ENCODE peak calls at places on chromosomes 4 and X, in four cellular contexts. X is activated CD8-positive, alpha-beta T cell treated with anti-CD3 and anti-CD28 coated beads for 36 hours; E is endothelial cell; W is GM20000. K is an unnamed sample.

GRCh38 chr4:186693159-186693815 is 30.4 kb downstream of the FAT1 start:
- DNase-seq in X (no peak), E (no peak), W (no peak), K (no peak)

GRCh38 chr4:117400039-117400835 is 314.9 kb upstream of the TRAM1L1 start:
- DNase-seq in W (no peak), E (no peak), X (no peak), K (no peak)

GRCh38 chr4:8194306-8195242 is 4.5 kb upstream of the SH3TC1 start:
- DNase-seq in E (no peak), X (no peak), W (no peak), K (no peak)

GRCh38 chr4:54575919-54576318 is 81.8 kb upstream of the KIT start:
- DNase-seq in X (no peak), E (no peak), W (no peak), K (no peak)

GRCh38 chrX:9706426-9706825 is 59.2 kb downstream of the GPR143 start:
- DNase-seq in E (no peak), X (no peak), W (no peak), K (no peak)

GRCh38 chr4:174714393-174715211 is 114.4 kb downstream of the GLRA3 start:
- DNase-seq in E (peak), X (peak), W (peak), K (peak)

GRCh38 chr4:75821966-75822365 is 80.3 kb downstream of the PPEF2 start:
- DNase-seq in X (no peak), E (no peak), W (no peak), K (no peak)

GRCh38 chr4:128653514-128654420 is 155.7 kb upstream of the JADE1 start:
- DNase-seq in X (no peak), E (no peak), W (no peak), K (no peak)

GRCh38 chrX:9578083-9578779 is 113.4 kb downstream of the TBL1X start:
- DNase-seq in E (no peak), W (no peak), X (no peak), K (no peak)

GRCh38 chrX:48592971-48593370 is 4.3 kb upstream of the WDR13 start:
- DNase-seq in W (no peak), X (no peak), E (no peak), K (no peak)

GRCh38 chr4:128286474-128287158 is 997 bp downstream of the PGRMC2 start:
- DNase-seq in E (no peak), X (peak), W (peak), K (peak)

GRCh38 chr4:114964016-114964415 is 149.4 kb downstream of the NDST4 start:
- DNase-seq in X (no peak), W (no peak), E (no peak), K (no peak)

GRCh38 chrX:64642482-64642881 is 247.2 kb upstream of the MTMR8 start:
- DNase-seq in X (peak), W (no peak), E (peak), K (peak)

GRCh38 chr4:156109943-156110925 is 156.6 kb upstream of the CTSO start:
- DNase-seq in W (no peak), E (no peak), X (no peak), K (no peak)

GRCh38 chrX:391717-392691 is 5.3 kb upstream of the PPP2R3B start:
- DNase-seq in X (no peak), E (no peak), W (no peak), K (no peak)

GRCh38 chr4:95165926-95166524 is 382.7 kb downstream of the UNC5C start:
- DNase-seq in E (peak), X (peak), W (peak), K (peak)

GRCh38 chr4:60129740-60130139 is 1070.4 kb upstream of the ADGRL3 start:
- DNase-seq in E (no peak), W (no peak), X (no peak), K (no peak)

GRCh38 chrX:21412883-21413282 is 38.7 kb downstream of the CNKSR2 start:
- DNase-seq in X (no peak), E (no peak), W (no peak), K (no peak)

GRCh38 chr4:10087152-10087791 is 29.3 kb downstream of the WDR1 start:
- DNase-seq in W (no peak), X (no peak), E (no peak), K (no peak)

GRCh38 chr4:148447672-148448071 is 5.5 kb upstream of the NR3C2 start:
- DNase-seq in E (no peak), W (no peak), X (peak), K (no peak)

GRCh38 chrX:27715610-27716009 is 92.2 kb upstream of the MAGEB10 start:
- DNase-seq in W (no peak), X (no peak), E (no peak), K (no peak)

GRCh38 chr4:74098628-74098995 is 383 bp downstream of the CXCL2 start:
- DNase-seq in X (peak), W (no peak), E (no peak), K (no peak)

GRCh38 chr4:75985116-75985515 is 5.6 kb downstream of the SDAD1 start:
- DNase-seq in W (no peak), X (no peak), E (no peak), K (no peak)

GRCh38 chrX:24241822-24242648 is 71.8 kb downstream of the SUPT20HL2 start:
- DNase-seq in E (no peak), X (peak), W (peak), K (peak)

GRCh38 chr4:126213996-126214395 is 899.2 kb downstream of the FAT4 start:
- DNase-seq in W (no peak), X (no peak), E (no peak), K (no peak)

GRCh38 chr4:10342866-10343265 is 114.4 kb downstream of the ZNF518B start:
- DNase-seq in W (no peak), E (no peak), X (no peak), K (no peak)

GRCh38 chr4:124868495-124868894 is 156.0 kb upstream of the ANKRD50 start:
- DNase-seq in X (no peak), E (no peak), W (no peak), K (no peak)

GRCh38 chr4:10083331-10083769 is 33.2 kb downstream of the WDR1 start:
- DNase-seq in W (no peak), X (peak), E (no peak), K (no peak)

GRCh38 chr4:5133201-5133600 is 81.9 kb downstream of the STK32B start:
- DNase-seq in W (no peak), X (no peak), E (no peak), K (no peak)

GRCh38 chr4:186932631-186933150 is 209.0 kb upstream of the FAT1 start:
- DNase-seq in E (no peak), X (no peak), W (no peak), K (no peak)

GRCh38 chr4:41752081-41752836 is 3.7 kb upstream of the PHOX2B start:
- DNase-seq in X (no peak), E (no peak), W (no peak), K (no peak)

GRCh38 chr4:90951037-90951436 is 823.8 kb downstream of the CCSER1 start:
- DNase-seq in W (no peak), E (no peak), X (no peak), K (no peak)

GRCh38 chrX:18360867-18361266 is 6.4 kb upstream of the SCML2 start:
- DNase-seq in W (no peak), X (no peak), E (no peak), K (no peak)

GRCh38 chrX:84724576-84724975 is 222.3 kb upstream of the HDX start:
- DNase-seq in W (no peak), E (no peak), X (no peak), K (no peak)

GRCh38 chrX:104098151-104098808 is 14.0 kb upstream of the ZCCHC18 start:
- DNase-seq in X (peak), W (peak), E (peak), K (peak)

GRCh38 chr4:136156947-136157346 is 1375.3 kb downstream of the PCDH18 start:
- DNase-seq in W (no peak), E (no peak), X (no peak), K (no peak)

GRCh38 chr4:142355417-142355930 is 490.6 kb downstream of the INPP4B start:
- DNase-seq in E (no peak), W (no peak), X (no peak), K (no peak)

GRCh38 chr4:68734095-68734494 is 63.6 kb upstream of the UGT2B15 start:
- DNase-seq in X (no peak), W (no peak), E (no peak), K (no peak)

GRCh38 chr4:20532096-20532495 is 168.2 kb upstream of the PACRGL start:
- DNase-seq in E (no peak), W (no peak), X (no peak), K (no peak)

GRCh38 chr4:51906167-51906647 is 63.3 kb downstream of the DCUN1D4 start:
- DNase-seq in X (peak), E (no peak), W (peak), K (peak)

GRCh38 chr4:25367004-25367621 is 9.9 kb upstream of the ANAPC4 start:
- DNase-seq in W (peak), X (no peak), E (no peak), K (peak)
- TF ChIP-seq CTCF in W (no peak), X (peak), E (peak), K (peak)

GRCh38 chr4:158147151-158147550 is 25.7 kb downstream of the GASK1B start:
- DNase-seq in W (no peak), E (no peak), X (no peak), K (no peak)

DNA sequence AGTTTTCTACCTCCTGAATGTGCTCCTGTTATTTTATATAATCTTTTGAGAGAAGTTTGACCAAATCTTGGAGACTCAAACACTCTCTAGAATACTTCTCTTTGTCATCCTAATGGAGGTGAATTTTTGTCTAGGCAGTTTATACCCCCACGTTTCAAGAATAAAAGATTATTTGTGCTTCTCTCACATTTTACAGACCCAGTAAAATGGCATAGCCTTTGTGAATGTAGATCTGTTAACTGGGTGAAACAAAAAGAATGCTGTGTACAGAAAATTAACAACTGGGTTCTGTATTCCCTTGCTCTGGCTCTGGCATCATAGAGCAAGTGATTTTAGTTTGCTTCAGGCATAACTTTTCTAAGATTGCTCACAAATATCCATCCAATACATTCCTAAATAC is 26.1 kb downstream of the GASK1B start:
- DNase-seq in W (no peak), E (no peak), X (no peak), K (no peak)
- TF ChIP-seq CTCF in W (no peak), E (no peak), X (no peak), K (no peak)

DNA sequence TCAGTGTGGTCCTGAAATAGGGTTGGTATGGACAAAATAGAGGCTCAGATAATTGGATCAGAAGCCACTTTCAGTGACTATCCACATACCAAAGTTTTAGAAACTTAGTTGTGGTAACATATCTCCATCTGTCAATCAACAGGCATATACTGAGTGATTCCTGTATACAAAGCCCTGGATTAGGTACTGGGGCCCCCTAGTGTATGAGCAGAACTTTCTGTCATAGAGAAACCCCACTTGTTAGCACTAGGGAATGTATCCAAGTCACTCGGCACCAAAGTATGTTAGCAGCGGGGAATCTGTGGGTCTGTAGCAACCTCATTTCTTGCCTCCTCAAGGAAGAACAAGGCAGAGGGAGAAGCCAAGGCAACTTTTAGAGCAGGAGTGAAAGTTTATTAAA is 50.7 kb downstream of the MAP7D3 start:
- DNase-seq in X (no peak), W (peak), E (no peak), K (peak)
- TF ChIP-seq CTCF in X (peak), W (no peak), E (no peak), K (peak)

GRCh38 chr4:26404597-26405323 is 83.9 kb downstream of the RBPJ start:
- DNase-seq in E (no peak), X (no peak), W (no peak), K (no peak)

GRCh38 chr4:26397086-26397485 is 76.3 kb downstream of the RBPJ start:
- DNase-seq in E (no peak), X (no peak), W (no peak), K (no peak)

GRCh38 chr4:26402458-26402857 is 81.6 kb downstream of the RBPJ start:
- DNase-seq in E (no peak), X (no peak), W (no peak), K (no peak)

DNA sequence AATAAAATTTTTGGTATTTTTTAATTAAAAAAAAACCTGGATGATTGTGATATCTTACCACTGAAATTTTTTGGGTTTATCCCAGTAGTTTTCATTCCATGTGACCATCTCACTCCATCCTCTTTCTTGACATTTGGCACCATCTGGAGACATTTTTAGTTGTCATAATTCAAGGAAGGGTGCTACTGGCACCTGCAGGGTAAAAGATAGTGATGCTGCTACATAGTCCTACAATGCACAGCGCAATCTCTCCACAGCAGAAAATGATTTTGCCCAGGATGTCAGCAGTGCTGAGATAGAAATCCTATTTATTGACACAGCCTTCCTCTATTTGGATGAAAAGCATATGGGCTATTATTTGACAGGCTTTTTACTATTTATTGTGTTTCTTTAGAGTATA is 79.3 kb downstream of the RBPJ start:
- DNase-seq in E (no peak), W (no peak), X (no peak), K (no peak)
- TF ChIP-seq CTCF in E (no peak), W (no peak), X (no peak), K (no peak)

DNA sequence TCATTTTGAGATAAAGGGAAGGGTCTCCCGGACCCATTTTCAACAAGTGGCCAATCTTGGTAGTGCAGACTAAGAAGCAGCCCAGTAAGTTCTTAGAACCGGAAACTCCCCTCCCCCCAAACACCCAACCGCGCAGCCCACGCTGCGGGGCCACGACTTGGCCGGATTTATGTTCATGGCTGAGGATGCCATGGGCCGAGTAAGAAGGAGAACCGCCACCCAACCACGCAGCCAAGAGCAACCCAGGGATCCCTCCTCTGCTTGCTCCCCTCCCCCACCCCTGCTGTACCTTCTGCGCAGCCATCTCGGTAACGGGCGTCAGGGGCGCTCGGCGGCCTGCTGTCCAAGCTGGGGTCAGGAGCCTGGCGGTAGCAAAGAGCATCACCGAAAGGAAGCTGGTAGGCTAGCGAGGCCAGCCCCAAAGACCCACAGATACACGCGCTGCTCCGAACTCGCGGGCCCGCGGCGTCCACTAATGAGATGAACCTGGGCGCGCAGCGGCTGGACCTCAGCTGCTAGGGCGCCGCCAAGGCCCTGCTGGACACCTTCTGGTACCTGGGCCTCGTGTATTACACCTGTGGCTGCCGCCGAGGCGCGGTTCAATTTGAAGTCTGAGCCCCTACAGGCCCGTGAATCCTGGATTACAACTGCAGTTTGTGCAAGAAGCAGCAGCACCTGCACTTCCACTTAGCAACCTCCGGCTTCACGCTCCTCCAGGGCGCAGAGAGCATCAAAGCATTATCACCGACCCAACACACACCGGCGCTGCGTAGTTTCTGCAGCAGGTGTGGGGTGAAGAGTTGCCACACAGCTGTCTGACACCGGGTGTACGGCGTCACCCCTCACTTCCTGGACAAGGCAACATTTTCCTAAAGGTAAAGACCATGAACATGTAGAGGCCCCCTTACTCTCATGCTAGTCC is 63.4 kb downstream of the NUDT10 start:
- DNase-seq in E (peak), W (no peak), X (peak), K (no peak)
- TF ChIP-seq CTCF in E (no peak), W (no peak), X (peak), K (peak)

GRCh38 chr4:39497909-39498723 is 29.1 kb downstream of the UGDH start:
- DNase-seq in E (no peak), W (no peak), X (no peak), K (no peak)
- TF ChIP-seq CTCF in E (no peak), W (no peak), X (no peak), K (no peak)

GRCh38 chr4:1258457-1258856 is 9.5 kb upstream of the CTBP1 start:
- DNase-seq in W (no peak), E (no peak), X (no peak), K (no peak)
- TF ChIP-seq CTCF in W (no peak), E (no peak), X (peak), K (no peak)

GRCh38 chr4:168711197-168712120 is 214.6 kb downstream of the PALLD start:
- DNase-seq in X (peak), W (no peak), E (no peak), K (no peak)

GRCh38 chr4:168713193-168713592 is 216.3 kb downstream of the PALLD start:
- DNase-seq in X (no peak), E (no peak), W (no peak), K (no peak)

GRCh38 chr4:168712316-168712855 is 215.5 kb downstream of the PALLD start:
- DNase-seq in X (no peak), W (no peak), E (no peak), K (no peak)

GRCh38 chr4:168708108-168708507 is 211.3 kb downstream of the PALLD start:
- DNase-seq in W (no peak), X (no peak), E (no peak), K (no peak)

GRCh38 chr4:168710353-168710946 is 213.6 kb downstream of the PALLD start:
- DNase-seq in E (no peak), W (peak), X (peak), K (peak)
- TF ChIP-seq CTCF in E (no peak), W (no peak), X (no peak), K (peak)

GRCh38 chr4:150145090-150145949 is 67.1 kb downstream of the DCLK2 start:
- DNase-seq in X (no peak), W (no peak), E (peak), K (no peak)
- TF ChIP-seq CTCF in X (no peak), W (no peak), E (peak), K (no peak)

GRCh38 chr4:184417802-184418511 is 56.4 kb downstream of the IRF2 start:
- DNase-seq in X (peak), W (peak), E (no peak), K (peak)
- TF ChIP-seq CTCF in X (no peak), W (no peak), E (no peak), K (no peak)